ENCODE peak calls at places on chromosomes 11 and 22, in eight cellular contexts. S is coronary artery, U is Peyer's patch, I is IMR-90, Y is right lobe of liver, P is osteoblast, V is heart right ventricle, A is choroid plexus epithelial cell. C is an unnamed sample.

GRCh38 chr22:31451709-31452571 is 37.7 kb downstream of the EIF4ENIF1 start:
- DNase-seq in S (no peak), U (no peak), I (peak), Y (no peak), P (peak), V (no peak), A (peak), C (peak)

GRCh38 chr11:72758304-72758689 is 6.1 kb upstream of the ARAP1 start:
- DNase-seq in S (no peak), U (no peak), I (peak), Y (no peak), P (peak), V (no peak), A (peak), C (peak)

GRCh38 chr22:24954114-24954463 is 1.6 kb downstream of the KIAA1671 start:
- DNase-seq in S (no peak), U (no peak), I (no peak), Y (no peak), P (no peak), V (no peak), A (no peak), C (no peak)

GRCh38 chr11:120054753-120055045 is 83.2 kb downstream of the TRIM29 start:
- DNase-seq in S (peak), U (no peak), I (no peak), Y (no peak), P (no peak), V (no peak), A (no peak), C (no peak)

GRCh38 chr11:45383229-45383628 is 97.1 kb upstream of the SYT13 start:
- DNase-seq in S (no peak), U (no peak), I (no peak), Y (no peak), P (peak), V (no peak), A (peak), C (peak)

GRCh38 chr11:120894207-120894989 is 129.5 kb upstream of the TBCEL start:
- DNase-seq in S (no peak), U (no peak), I (no peak), Y (peak), P (no peak), V (no peak), A (no peak), C (no peak)

GRCh38 chr11:10618490-10618889 is 50.0 kb upstream of the LYVE1 start:
- DNase-seq in S (no peak), U (no peak), I (no peak), Y (no peak), P (no peak), V (no peak), A (no peak), C (no peak)

GRCh38 chr22:38167988-38168407 is 13.6 kb downstream of the PLA2G6 start:
- DNase-seq in S (peak), U (no peak), I (no peak), Y (peak), P (peak), V (peak), A (no peak), C (no peak)

GRCh38 chr11:117914398-117914761 is 14.8 kb downstream of the TMPRSS13 start:
- DNase-seq in S (peak), U (no peak), I (no peak), Y (no peak), P (peak), V (no peak), A (no peak), C (no peak)

GRCh38 chr11:14980854-14981253 is 8.7 kb upstream of the CALCA start:
- DNase-seq in S (no peak), U (no peak), I (peak), Y (no peak), P (peak), V (no peak), A (peak), C (peak)

GRCh38 chr11:93370260-93370659 is 39.7 kb downstream of the DEUP1 start:
- DNase-seq in S (no peak), U (no peak), I (no peak), Y (no peak), P (no peak), V (no peak), A (peak), C (no peak)

GRCh38 chr11:65416341-65417185 is 6.0 kb upstream of the NEAT1 start:
- DNase-seq in S (peak), U (peak), I (peak), Y (peak), P (peak), V (peak), A (peak), C (peak)

GRCh38 chr11:93392862-93393261 is 62.3 kb downstream of the DEUP1 start:
- DNase-seq in S (no peak), U (no peak), I (no peak), Y (no peak), P (no peak), V (no peak), A (no peak), C (no peak)

GRCh38 chr11:27161071-27161470 is 120.5 kb downstream of the BBOX1 start:
- DNase-seq in S (no peak), U (no peak), I (peak), Y (no peak), P (no peak), V (no peak), A (no peak), C (peak)

GRCh38 chr11:2097356-2097997 is 41.7 kb downstream of the IGF2 start:
- DNase-seq in S (no peak), U (peak), I (peak), Y (no peak), P (peak), V (peak), A (peak), C (peak)

GRCh38 chr11:1953489-1954284 is 6.6 kb downstream of the MRPL23 start:
- DNase-seq in S (no peak), U (no peak), I (no peak), Y (peak), P (no peak), V (peak), A (no peak), C (no peak)

GRCh38 chr22:50563410-50564160 is 866 bp upstream of the SYCE3 start:
- DNase-seq in S (no peak), U (no peak), I (no peak), Y (peak), P (peak), V (no peak), A (no peak), C (no peak)

DNA sequence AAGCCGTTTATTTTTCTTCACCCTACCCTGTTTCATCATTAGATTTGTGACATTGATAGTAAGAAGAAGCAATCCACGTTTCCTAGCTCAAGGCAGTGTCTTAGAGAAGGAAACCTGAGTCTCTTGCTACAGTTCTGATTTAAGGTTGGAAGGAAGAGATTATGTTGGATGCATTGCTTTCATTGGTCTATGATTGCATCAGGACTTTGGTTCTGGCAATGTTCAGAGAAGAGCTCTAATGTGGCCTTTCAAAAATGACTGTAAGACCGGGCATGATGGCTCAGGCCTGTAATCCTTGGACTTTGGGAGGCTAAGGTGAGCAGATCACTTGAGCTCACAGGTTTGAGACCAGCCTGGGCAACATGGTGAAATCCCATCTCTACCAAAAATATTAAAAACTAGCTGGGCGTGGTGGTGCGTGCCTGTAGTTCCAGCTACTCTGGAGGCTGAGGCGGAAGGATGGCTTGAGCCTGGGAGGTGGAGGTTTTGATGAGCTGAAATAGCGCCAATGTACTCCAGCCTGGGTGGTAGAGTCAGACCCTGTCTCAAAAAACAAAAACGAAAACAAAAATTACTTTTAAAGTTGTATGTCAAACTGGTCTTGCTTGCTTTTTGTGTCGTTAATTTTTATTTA is 4.1 kb downstream of the NUCB2 start:
- DNase-seq in S (no peak), U (no peak), I (peak), Y (no peak), P (no peak), V (no peak), A (no peak), C (no peak)
- H3K4me3 ChIP-seq in S (no peak), U (no peak), I (no peak), Y (no peak), P (no peak), V (no peak), A (no peak), C (no peak)

GRCh38 chr11:116500833-116501622 is 271.8 kb downstream of the BUD13 start:
- DNase-seq in S (no peak), U (no peak), I (no peak), Y (no peak), P (no peak), V (no peak), A (no peak), C (no peak)

GRCh38 chr11:116500002-116500832 is 272.6 kb downstream of the BUD13 start:
- DNase-seq in S (peak), U (no peak), I (no peak), Y (no peak), P (no peak), V (no peak), A (no peak), C (no peak)

GRCh38 chr11:116501728-116502127 is 271.1 kb downstream of the BUD13 start:
- DNase-seq in S (no peak), U (no peak), I (no peak), Y (no peak), P (no peak), V (no peak), A (no peak), C (no peak)

GRCh38 chr11:116498161-116498560 is 274.6 kb downstream of the BUD13 start:
- DNase-seq in S (peak), U (no peak), I (no peak), Y (no peak), P (no peak), V (no peak), A (no peak), C (no peak)

GRCh38 chr11:116499396-116500001 is 273.3 kb downstream of the BUD13 start:
- DNase-seq in S (peak), U (peak), I (peak), Y (peak), P (peak), V (peak), A (peak), C (peak)
- TF ChIP-seq CTCF in S (no peak), U (no peak), I (peak), Y (peak), P (peak), V (peak), A (peak), C (peak)

DNA sequence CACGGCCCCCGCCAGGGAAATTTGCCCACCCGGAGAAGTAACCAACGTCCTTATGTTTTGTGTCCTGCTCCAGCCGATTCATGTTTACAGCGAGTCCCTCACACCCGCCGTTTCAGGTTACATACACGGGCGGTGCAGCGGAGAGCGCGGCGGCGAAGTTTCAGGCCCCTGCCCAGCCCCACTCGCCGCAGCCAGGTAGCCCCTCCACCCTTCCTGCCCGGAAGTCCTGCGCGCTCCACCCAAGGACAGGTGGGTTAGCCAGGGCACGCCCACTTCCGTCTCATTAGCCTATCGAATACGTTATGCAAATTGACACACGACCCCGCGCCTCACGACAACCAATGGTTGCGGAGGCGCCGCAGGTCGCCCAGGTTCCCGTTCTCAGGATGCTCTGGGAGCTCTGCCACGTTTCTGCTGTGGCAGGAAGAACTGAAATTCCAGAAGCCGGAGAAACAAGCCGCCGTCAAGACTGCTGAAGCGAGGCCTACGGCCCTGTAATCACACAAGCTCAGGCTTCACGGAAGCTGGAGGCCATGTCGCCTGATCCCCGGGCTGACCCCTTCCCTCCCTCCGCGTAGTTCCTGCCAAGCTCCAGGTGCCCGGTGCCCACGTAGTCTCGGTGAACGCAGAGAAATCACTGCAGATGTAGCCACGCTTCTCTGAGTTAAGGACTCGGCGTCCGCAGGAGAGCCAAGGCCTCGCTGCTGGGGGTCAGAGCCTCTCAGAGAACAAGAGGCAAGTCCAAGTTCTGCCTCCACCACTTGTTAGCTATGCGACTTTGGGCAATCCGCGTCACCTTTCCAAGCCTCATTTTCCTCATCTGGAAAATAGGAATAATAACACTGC is 22.4 kb upstream of the MYH9 start:
- DNase-seq in S (no peak), U (peak), I (no peak), Y (peak), P (no peak), V (peak), A (peak), C (peak)
- H3K4me3 ChIP-seq in S (peak), U (peak), I (no peak), Y (peak), P (no peak), V (peak), A (peak), C (no peak)

GRCh38 chr11:129375731-129376657 is at the start of gene BARX2:
- DNase-seq in S (no peak), U (peak), I (peak), Y (peak), P (peak), V (no peak), A (peak), C (peak)
- TF ChIP-seq CTCF in S (no peak), U (no peak), I (peak), Y (peak), P (peak), V (no peak), A (peak), C (peak)

DNA sequence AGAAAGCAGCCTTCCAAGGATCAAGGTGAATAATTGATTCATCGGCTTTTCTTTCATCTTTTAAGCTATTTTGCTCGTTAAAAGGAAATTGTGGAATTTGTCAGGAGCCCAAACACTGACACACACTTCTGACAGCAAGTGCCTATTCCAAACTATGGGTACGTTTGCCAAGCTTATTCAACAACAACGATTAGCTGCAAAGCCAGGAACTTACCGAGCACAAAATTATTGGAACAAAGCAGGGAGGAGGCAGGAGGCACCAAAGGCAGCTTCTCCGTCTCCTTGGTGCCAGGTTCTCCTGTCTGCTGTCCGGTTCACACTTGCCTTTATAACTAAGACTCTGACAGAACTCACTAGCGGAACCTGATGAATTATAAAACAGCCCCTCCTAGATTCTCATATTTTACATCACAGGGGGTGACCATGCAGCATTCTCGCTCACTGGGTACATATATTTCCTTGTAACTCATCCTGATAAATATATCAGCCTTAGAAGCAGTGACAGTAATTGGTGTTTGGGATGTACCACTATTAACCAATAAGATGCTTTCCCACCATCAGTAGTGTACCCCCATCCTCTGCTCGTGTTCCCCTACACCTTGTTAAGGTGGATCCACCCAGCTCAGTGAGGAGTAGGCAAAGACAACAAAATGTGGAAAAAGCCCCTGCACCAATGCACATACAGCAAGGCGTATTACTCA is 395.9 kb upstream of the CCDC90B start:
- DNase-seq in S (no peak), U (no peak), I (no peak), Y (no peak), P (no peak), V (no peak), A (no peak), C (no peak)
- H3K4me3 ChIP-seq in S (no peak), U (no peak), I (no peak), Y (no peak), P (no peak), V (peak), A (no peak), C (no peak)

C was measured in fibroblast of pulmonary artery.